ENCODE peak calls at places on chromosomes 7 and 10, in four cellular contexts. One of them, this sample, is unnamed.

GRCh38 chr10:34377833-34378232 is 437.3 kb downstream of the PARD3 start:
- DNase-seq in NCI-H1092: no peak
- DNase-seq in stimulated activated CD4-positive, alpha-beta T cell treated with anti-CD3 and anti-CD28 coated beads, Interleukin-4, amount 100 ng/mL, for 1 hour: no peak
- DNase-seq in activated T-helper 1 cell treated with anti-CD3 and anti-CD28 coated beads, Interleukin-2, amount 50 U/mL, for 16 hours: no peak
- DNase-seq in this sample: no peak

GRCh38 chr7:120190109-120190508 is 82.9 kb upstream of the KCND2 start:
- DNase-seq in NCI-H1092: no peak
- DNase-seq in stimulated activated CD4-positive, alpha-beta T cell treated with anti-CD3 and anti-CD28 coated beads, Interleukin-4, amount 100 ng/mL, for 1 hour: no peak
- DNase-seq in activated T-helper 1 cell treated with anti-CD3 and anti-CD28 coated beads, Interleukin-2, amount 50 U/mL, for 16 hours: no peak
- DNase-seq in this sample: no peak

GRCh38 chr10:127576751-127577161 is 27.6 kb downstream of the NPS start:
- DNase-seq in NCI-H1092: no peak
- DNase-seq in stimulated activated CD4-positive, alpha-beta T cell treated with anti-CD3 and anti-CD28 coated beads, Interleukin-4, amount 100 ng/mL, for 1 hour: no peak
- DNase-seq in activated T-helper 1 cell treated with anti-CD3 and anti-CD28 coated beads, Interleukin-2, amount 50 U/mL, for 16 hours: no peak
- DNase-seq in this sample: no peak

GRCh38 chr7:157597562-157597961 is 260.8 kb downstream of the DNAJB6 start:
- DNase-seq in NCI-H1092: no peak
- DNase-seq in stimulated activated CD4-positive, alpha-beta T cell treated with anti-CD3 and anti-CD28 coated beads, Interleukin-4, amount 100 ng/mL, for 1 hour: no peak
- DNase-seq in activated T-helper 1 cell treated with anti-CD3 and anti-CD28 coated beads, Interleukin-2, amount 50 U/mL, for 16 hours: no peak
- DNase-seq in this sample: no peak

GRCh38 chr10:79049931-79050895 is 18.6 kb upstream of the ZMIZ1 start:
- DNase-seq in NCI-H1092: no peak
- DNase-seq in stimulated activated CD4-positive, alpha-beta T cell treated with anti-CD3 and anti-CD28 coated beads, Interleukin-4, amount 100 ng/mL, for 1 hour: no peak
- DNase-seq in activated T-helper 1 cell treated with anti-CD3 and anti-CD28 coated beads, Interleukin-2, amount 50 U/mL, for 16 hours: no peak
- DNase-seq in this sample: no peak

GRCh38 chr7:44367475-44368030 is 42.2 kb upstream of the CAMK2B start:
- DNase-seq in NCI-H1092: no peak
- DNase-seq in stimulated activated CD4-positive, alpha-beta T cell treated with anti-CD3 and anti-CD28 coated beads, Interleukin-4, amount 100 ng/mL, for 1 hour: no peak
- DNase-seq in activated T-helper 1 cell treated with anti-CD3 and anti-CD28 coated beads, Interleukin-2, amount 50 U/mL, for 16 hours: no peak
- DNase-seq in this sample: no peak

GRCh38 chr7:119090851-119091250 is 866.3 kb downstream of the ANKRD7 start:
- DNase-seq in NCI-H1092: no peak
- DNase-seq in stimulated activated CD4-positive, alpha-beta T cell treated with anti-CD3 and anti-CD28 coated beads, Interleukin-4, amount 100 ng/mL, for 1 hour: no peak
- DNase-seq in activated T-helper 1 cell treated with anti-CD3 and anti-CD28 coated beads, Interleukin-2, amount 50 U/mL, for 16 hours: no peak
- DNase-seq in this sample: no peak

GRCh38 chr10:111650088-111650487 is 533.5 kb downstream of the GPAM start:
- DNase-seq in NCI-H1092: no peak
- DNase-seq in stimulated activated CD4-positive, alpha-beta T cell treated with anti-CD3 and anti-CD28 coated beads, Interleukin-4, amount 100 ng/mL, for 1 hour: no peak
- DNase-seq in activated T-helper 1 cell treated with anti-CD3 and anti-CD28 coated beads, Interleukin-2, amount 50 U/mL, for 16 hours: no peak
- DNase-seq in this sample: no peak

GRCh38 chr10:96118604-96119450 is 11.3 kb upstream of the ZNF518A start:
- DNase-seq in NCI-H1092: no peak
- DNase-seq in stimulated activated CD4-positive, alpha-beta T cell treated with anti-CD3 and anti-CD28 coated beads, Interleukin-4, amount 100 ng/mL, for 1 hour: no peak
- DNase-seq in activated T-helper 1 cell treated with anti-CD3 and anti-CD28 coated beads, Interleukin-2, amount 50 U/mL, for 16 hours: no peak
- DNase-seq in this sample: no peak

GRCh38 chr7:50261593-50261992 is 42.9 kb upstream of the IKZF1 start:
- DNase-seq in NCI-H1092: no peak
- DNase-seq in stimulated activated CD4-positive, alpha-beta T cell treated with anti-CD3 and anti-CD28 coated beads, Interleukin-4, amount 100 ng/mL, for 1 hour: no peak
- DNase-seq in activated T-helper 1 cell treated with anti-CD3 and anti-CD28 coated beads, Interleukin-2, amount 50 U/mL, for 16 hours: no peak
- DNase-seq in this sample: no peak

GRCh38 chr10:69838853-69839252 is 37.1 kb downstream of the COL13A1 start:
- DNase-seq in NCI-H1092: no peak
- DNase-seq in stimulated activated CD4-positive, alpha-beta T cell treated with anti-CD3 and anti-CD28 coated beads, Interleukin-4, amount 100 ng/mL, for 1 hour: no peak
- DNase-seq in activated T-helper 1 cell treated with anti-CD3 and anti-CD28 coated beads, Interleukin-2, amount 50 U/mL, for 16 hours: no peak
- DNase-seq in this sample: no peak

GRCh38 chr7:86823769-86824168 is 180.1 kb downstream of the GRM3 start:
- DNase-seq in NCI-H1092: no peak
- DNase-seq in stimulated activated CD4-positive, alpha-beta T cell treated with anti-CD3 and anti-CD28 coated beads, Interleukin-4, amount 100 ng/mL, for 1 hour: no peak
- DNase-seq in activated T-helper 1 cell treated with anti-CD3 and anti-CD28 coated beads, Interleukin-2, amount 50 U/mL, for 16 hours: no peak
- DNase-seq in this sample: no peak

GRCh38 chr7:92709912-92710311 is 119.7 kb upstream of the FAM133B start:
- DNase-seq in NCI-H1092: no peak
- DNase-seq in stimulated activated CD4-positive, alpha-beta T cell treated with anti-CD3 and anti-CD28 coated beads, Interleukin-4, amount 100 ng/mL, for 1 hour: no peak
- DNase-seq in activated T-helper 1 cell treated with anti-CD3 and anti-CD28 coated beads, Interleukin-2, amount 50 U/mL, for 16 hours: no peak
- DNase-seq in this sample: no peak

GRCh38 chr7:101488826-101489572 is 126.3 kb downstream of the COL26A1 start:
- DNase-seq in NCI-H1092: no peak
- DNase-seq in stimulated activated CD4-positive, alpha-beta T cell treated with anti-CD3 and anti-CD28 coated beads, Interleukin-4, amount 100 ng/mL, for 1 hour: no peak
- DNase-seq in activated T-helper 1 cell treated with anti-CD3 and anti-CD28 coated beads, Interleukin-2, amount 50 U/mL, for 16 hours: no peak
- DNase-seq in this sample: no peak

GRCh38 chr10:125159932-125160855 is at the start of gene CTBP2:
- DNase-seq in NCI-H1092: no peak
- DNase-seq in stimulated activated CD4-positive, alpha-beta T cell treated with anti-CD3 and anti-CD28 coated beads, Interleukin-4, amount 100 ng/mL, for 1 hour: no peak
- DNase-seq in activated T-helper 1 cell treated with anti-CD3 and anti-CD28 coated beads, Interleukin-2, amount 50 U/mL, for 16 hours: no peak
- DNase-seq in this sample: no peak

GRCh38 chr7:37411444-37412034 is 37.1 kb downstream of the ELMO1 start:
- DNase-seq in NCI-H1092: no peak
- DNase-seq in stimulated activated CD4-positive, alpha-beta T cell treated with anti-CD3 and anti-CD28 coated beads, Interleukin-4, amount 100 ng/mL, for 1 hour: peak
- DNase-seq in activated T-helper 1 cell treated with anti-CD3 and anti-CD28 coated beads, Interleukin-2, amount 50 U/mL, for 16 hours: peak
- DNase-seq in this sample: peak

GRCh38 chr7:103423467-103424179 is 22.4 kb downstream of the SLC26A5 start:
- DNase-seq in NCI-H1092: no peak
- DNase-seq in stimulated activated CD4-positive, alpha-beta T cell treated with anti-CD3 and anti-CD28 coated beads, Interleukin-4, amount 100 ng/mL, for 1 hour: no peak
- DNase-seq in activated T-helper 1 cell treated with anti-CD3 and anti-CD28 coated beads, Interleukin-2, amount 50 U/mL, for 16 hours: no peak
- DNase-seq in this sample: no peak

GRCh38 chr7:131235489-131236317 is 92.0 kb upstream of the MKLN1 start:
- DNase-seq in NCI-H1092: no peak
- DNase-seq in stimulated activated CD4-positive, alpha-beta T cell treated with anti-CD3 and anti-CD28 coated beads, Interleukin-4, amount 100 ng/mL, for 1 hour: peak
- DNase-seq in activated T-helper 1 cell treated with anti-CD3 and anti-CD28 coated beads, Interleukin-2, amount 50 U/mL, for 16 hours: peak
- DNase-seq in this sample: peak

GRCh38 chr7:148858489-148858888 is 25.6 kb downstream of the EZH2 start:
- DNase-seq in NCI-H1092: no peak
- DNase-seq in stimulated activated CD4-positive, alpha-beta T cell treated with anti-CD3 and anti-CD28 coated beads, Interleukin-4, amount 100 ng/mL, for 1 hour: no peak
- DNase-seq in activated T-helper 1 cell treated with anti-CD3 and anti-CD28 coated beads, Interleukin-2, amount 50 U/mL, for 16 hours: no peak
- DNase-seq in this sample: no peak

GRCh38 chr10:48805848-48806247 is 121.2 kb downstream of the WDFY4 start:
- DNase-seq in NCI-H1092: no peak
- DNase-seq in stimulated activated CD4-positive, alpha-beta T cell treated with anti-CD3 and anti-CD28 coated beads, Interleukin-4, amount 100 ng/mL, for 1 hour: no peak
- DNase-seq in activated T-helper 1 cell treated with anti-CD3 and anti-CD28 coated beads, Interleukin-2, amount 50 U/mL, for 16 hours: no peak
- DNase-seq in this sample: no peak

GRCh38 chr7:149409889-149410288 is 51.0 kb downstream of the ZNF777 start:
- DNase-seq in NCI-H1092: no peak
- DNase-seq in stimulated activated CD4-positive, alpha-beta T cell treated with anti-CD3 and anti-CD28 coated beads, Interleukin-4, amount 100 ng/mL, for 1 hour: no peak
- DNase-seq in activated T-helper 1 cell treated with anti-CD3 and anti-CD28 coated beads, Interleukin-2, amount 50 U/mL, for 16 hours: no peak
- DNase-seq in this sample: no peak

GRCh38 chr10:99605351-99605750 is 14.9 kb downstream of the SLC25A28 start:
- DNase-seq in NCI-H1092: no peak
- DNase-seq in stimulated activated CD4-positive, alpha-beta T cell treated with anti-CD3 and anti-CD28 coated beads, Interleukin-4, amount 100 ng/mL, for 1 hour: no peak
- DNase-seq in activated T-helper 1 cell treated with anti-CD3 and anti-CD28 coated beads, Interleukin-2, amount 50 U/mL, for 16 hours: no peak
- DNase-seq in this sample: no peak

GRCh38 chr7:36896418-36896817 is 172.1 kb upstream of the AOAH start:
- DNase-seq in NCI-H1092: no peak
- DNase-seq in stimulated activated CD4-positive, alpha-beta T cell treated with anti-CD3 and anti-CD28 coated beads, Interleukin-4, amount 100 ng/mL, for 1 hour: no peak
- DNase-seq in activated T-helper 1 cell treated with anti-CD3 and anti-CD28 coated beads, Interleukin-2, amount 50 U/mL, for 16 hours: no peak
- DNase-seq in this sample: no peak

GRCh38 chr10:6737080-6737641 is 157.1 kb upstream of the PRKCQ start:
- DNase-seq in NCI-H1092: no peak
- DNase-seq in stimulated activated CD4-positive, alpha-beta T cell treated with anti-CD3 and anti-CD28 coated beads, Interleukin-4, amount 100 ng/mL, for 1 hour: no peak
- DNase-seq in activated T-helper 1 cell treated with anti-CD3 and anti-CD28 coated beads, Interleukin-2, amount 50 U/mL, for 16 hours: no peak
- DNase-seq in this sample: no peak

GRCh38 chr10:11898033-11898371 is 74.8 kb downstream of the PROSER2 start:
- DNase-seq in NCI-H1092: no peak
- DNase-seq in stimulated activated CD4-positive, alpha-beta T cell treated with anti-CD3 and anti-CD28 coated beads, Interleukin-4, amount 100 ng/mL, for 1 hour: no peak
- DNase-seq in activated T-helper 1 cell treated with anti-CD3 and anti-CD28 coated beads, Interleukin-2, amount 50 U/mL, for 16 hours: no peak
- DNase-seq in this sample: no peak

GRCh38 chr7:116353614-116354013 is 143.3 kb downstream of the TES start:
- DNase-seq in NCI-H1092: no peak
- DNase-seq in stimulated activated CD4-positive, alpha-beta T cell treated with anti-CD3 and anti-CD28 coated beads, Interleukin-4, amount 100 ng/mL, for 1 hour: no peak
- DNase-seq in activated T-helper 1 cell treated with anti-CD3 and anti-CD28 coated beads, Interleukin-2, amount 50 U/mL, for 16 hours: no peak
- DNase-seq in this sample: no peak

GRCh38 chr7:20296444-20296843 is 34.3 kb upstream of the ITGB8 start:
- DNase-seq in NCI-H1092: no peak
- DNase-seq in stimulated activated CD4-positive, alpha-beta T cell treated with anti-CD3 and anti-CD28 coated beads, Interleukin-4, amount 100 ng/mL, for 1 hour: no peak
- DNase-seq in activated T-helper 1 cell treated with anti-CD3 and anti-CD28 coated beads, Interleukin-2, amount 50 U/mL, for 16 hours: no peak
- DNase-seq in this sample: no peak

GRCh38 chr7:156543699-156544098 is 96.9 kb upstream of the RNF32 start:
- DNase-seq in NCI-H1092: no peak
- DNase-seq in stimulated activated CD4-positive, alpha-beta T cell treated with anti-CD3 and anti-CD28 coated beads, Interleukin-4, amount 100 ng/mL, for 1 hour: no peak
- DNase-seq in activated T-helper 1 cell treated with anti-CD3 and anti-CD28 coated beads, Interleukin-2, amount 50 U/mL, for 16 hours: no peak
- DNase-seq in this sample: no peak

GRCh38 chr10:58755688-58756087 is 243.0 kb downstream of the BICC1 start:
- DNase-seq in NCI-H1092: no peak
- DNase-seq in stimulated activated CD4-positive, alpha-beta T cell treated with anti-CD3 and anti-CD28 coated beads, Interleukin-4, amount 100 ng/mL, for 1 hour: no peak
- DNase-seq in activated T-helper 1 cell treated with anti-CD3 and anti-CD28 coated beads, Interleukin-2, amount 50 U/mL, for 16 hours: no peak
- DNase-seq in this sample: no peak

GRCh38 chr10:70773965-70774809 is 11.0 kb downstream of the TBATA start:
- DNase-seq in NCI-H1092: no peak
- DNase-seq in stimulated activated CD4-positive, alpha-beta T cell treated with anti-CD3 and anti-CD28 coated beads, Interleukin-4, amount 100 ng/mL, for 1 hour: no peak
- DNase-seq in activated T-helper 1 cell treated with anti-CD3 and anti-CD28 coated beads, Interleukin-2, amount 50 U/mL, for 16 hours: no peak
- DNase-seq in this sample: no peak

GRCh38 chr7:30522163-30522562 is 17.5 kb upstream of the GGCT start:
- DNase-seq in NCI-H1092: no peak
- DNase-seq in stimulated activated CD4-positive, alpha-beta T cell treated with anti-CD3 and anti-CD28 coated beads, Interleukin-4, amount 100 ng/mL, for 1 hour: no peak
- DNase-seq in activated T-helper 1 cell treated with anti-CD3 and anti-CD28 coated beads, Interleukin-2, amount 50 U/mL, for 16 hours: no peak
- DNase-seq in this sample: no peak

GRCh38 chr10:49230004-49230403 is 41.8 kb upstream of the TMEM273 start:
- DNase-seq in NCI-H1092: no peak
- DNase-seq in stimulated activated CD4-positive, alpha-beta T cell treated with anti-CD3 and anti-CD28 coated beads, Interleukin-4, amount 100 ng/mL, for 1 hour: no peak
- DNase-seq in activated T-helper 1 cell treated with anti-CD3 and anti-CD28 coated beads, Interleukin-2, amount 50 U/mL, for 16 hours: no peak
- DNase-seq in this sample: no peak

GRCh38 chr10:30491204-30491603 is 57.2 kb downstream of the MAP3K8 start:
- DNase-seq in NCI-H1092: no peak
- DNase-seq in stimulated activated CD4-positive, alpha-beta T cell treated with anti-CD3 and anti-CD28 coated beads, Interleukin-4, amount 100 ng/mL, for 1 hour: no peak
- DNase-seq in activated T-helper 1 cell treated with anti-CD3 and anti-CD28 coated beads, Interleukin-2, amount 50 U/mL, for 16 hours: no peak
- DNase-seq in this sample: no peak

GRCh38 chr10:10209152-10209551 is 808.5 kb upstream of the CELF2 start:
- DNase-seq in NCI-H1092: no peak
- DNase-seq in stimulated activated CD4-positive, alpha-beta T cell treated with anti-CD3 and anti-CD28 coated beads, Interleukin-4, amount 100 ng/mL, for 1 hour: no peak
- DNase-seq in activated T-helper 1 cell treated with anti-CD3 and anti-CD28 coated beads, Interleukin-2, amount 50 U/mL, for 16 hours: no peak
- DNase-seq in this sample: no peak

GRCh38 chr7:149768931-149769330 is 4.5 kb downstream of the ZNF467 start:
- DNase-seq in NCI-H1092: no peak
- DNase-seq in stimulated activated CD4-positive, alpha-beta T cell treated with anti-CD3 and anti-CD28 coated beads, Interleukin-4, amount 100 ng/mL, for 1 hour: no peak
- DNase-seq in activated T-helper 1 cell treated with anti-CD3 and anti-CD28 coated beads, Interleukin-2, amount 50 U/mL, for 16 hours: no peak
- DNase-seq in this sample: no peak

GRCh38 chr7:103344453-103345149 is at the start of gene DNAJC2:
- DNase-seq in NCI-H1092: peak
- DNase-seq in stimulated activated CD4-positive, alpha-beta T cell treated with anti-CD3 and anti-CD28 coated beads, Interleukin-4, amount 100 ng/mL, for 1 hour: peak
- DNase-seq in activated T-helper 1 cell treated with anti-CD3 and anti-CD28 coated beads, Interleukin-2, amount 50 U/mL, for 16 hours: peak
- DNase-seq in this sample: peak

GRCh38 chr7:15016726-15017125 is 114.2 kb upstream of the DGKB start:
- DNase-seq in NCI-H1092: no peak
- DNase-seq in stimulated activated CD4-positive, alpha-beta T cell treated with anti-CD3 and anti-CD28 coated beads, Interleukin-4, amount 100 ng/mL, for 1 hour: no peak
- DNase-seq in activated T-helper 1 cell treated with anti-CD3 and anti-CD28 coated beads, Interleukin-2, amount 50 U/mL, for 16 hours: no peak
- DNase-seq in this sample: no peak

This sample was measured in activated CD4-positive, CD25-positive, alpha-beta regulatory T cell treated with anti-CD3 and anti-CD28 coated beads, Interleukin-2, amount 50 U/mL, for 16 hours.